ENCODE peak calls at places on chromosomes 12 and 14, in ten cellular contexts. Z is fibroblast of the aortic adventitia, C is uterus, L is left ventricle myocardium inferior, N is cardiac muscle cell, G is heart left ventricle, Y is HCT116, F is AG04450, J is epithelial cell of esophagus, R is fibroblast of mammary gland. T is an unnamed sample.

GRCh38 chr14:52801014-52801708 is 9.8 kb upstream of the GNPNAT1 start:
- DNase-seq in Z (peak), C (no peak), L (no peak), N (peak), G (no peak), Y (no peak), F (peak), J (peak), R (peak), T (no peak)

GRCh38 chr14:75123991-75124390 is 2.9 kb downstream of the NEK9 start:
- DNase-seq in Z (peak), C (peak), L (no peak), N (peak), G (no peak), Y (peak), F (no peak), J (peak), R (peak), T (no peak)

GRCh38 chr12:19462441-19462840 is 23.1 kb downstream of the AEBP2 start:
- DNase-seq in Z (no peak), C (no peak), L (no peak), N (peak), G (no peak), Y (no peak), F (no peak), J (no peak), R (peak), T (no peak)

GRCh38 chr12:38411947-38412346 is 95.4 kb downstream of the ALG10B start:
- DNase-seq in Z (no peak), C (no peak), L (no peak), N (no peak), G (no peak), Y (no peak), F (no peak), J (no peak), R (no peak), T (no peak)

GRCh38 chr14:53183611-53184010 is 30.5 kb upstream of the DDHD1 start:
- DNase-seq in Z (peak), C (no peak), L (no peak), N (peak), G (no peak), Y (no peak), F (no peak), J (no peak), R (peak), T (no peak)

GRCh38 chr12:2606186-2606910 is 188.4 kb upstream of the FKBP4 start:
- DNase-seq in Z (no peak), C (no peak), L (no peak), N (no peak), G (peak), Y (no peak), F (no peak), J (no peak), R (no peak), T (no peak)

GRCh38 chr14:53539489-53540126 is 386.5 kb upstream of the DDHD1 start:
- DNase-seq in Z (peak), C (peak), L (peak), N (peak), G (peak), Y (peak), F (peak), J (peak), R (peak), T (peak)

GRCh38 chr14:36027354-36027753 is 149.2 kb downstream of the PTCSC3 start:
- DNase-seq in Z (no peak), C (no peak), L (no peak), N (no peak), G (no peak), Y (no peak), F (no peak), J (peak), R (no peak), T (no peak)

GRCh38 chr12:83179999-83180398 is 493.3 kb downstream of the TMTC2 start:
- DNase-seq in Z (no peak), C (no peak), L (no peak), N (no peak), G (no peak), Y (no peak), F (no peak), J (no peak), R (no peak), T (no peak)

GRCh38 chr12:47903927-47904646 is 707 bp downstream of the VDR start:
- DNase-seq in Z (peak), C (peak), L (peak), N (peak), G (peak), Y (peak), F (peak), J (peak), R (peak), T (no peak)

GRCh38 chr12:95070378-95070777 is 3.0 kb downstream of the NR2C1 start:
- DNase-seq in Z (no peak), C (no peak), L (no peak), N (no peak), G (no peak), Y (no peak), F (no peak), J (no peak), R (no peak), T (no peak)

GRCh38 chr12:96743606-96744005 is 163.5 kb upstream of the NEDD1 start:
- DNase-seq in Z (peak), C (no peak), L (no peak), N (peak), G (no peak), Y (no peak), F (no peak), J (peak), R (peak), T (no peak)

GRCh38 chr12:6434205-6435180 is 10.3 kb upstream of the CD27 start:
- DNase-seq in Z (no peak), C (peak), L (no peak), N (no peak), G (no peak), Y (no peak), F (no peak), J (no peak), R (no peak), T (no peak)

GRCh38 chr12:60148831-60149230 is 553.0 kb downstream of the SLC16A7 start:
- DNase-seq in Z (peak), C (no peak), L (no peak), N (peak), G (no peak), Y (peak), F (peak), J (peak), R (peak), T (no peak)

GRCh38 chr12:131378861-131379665 is 331.8 kb upstream of the SFSWAP start:
- DNase-seq in Z (no peak), C (no peak), L (no peak), N (no peak), G (no peak), Y (no peak), F (no peak), J (no peak), R (no peak), T (no peak)

GRCh38 chr14:53663709-53664108 is 292.9 kb downstream of the BMP4 start:
- DNase-seq in Z (peak), C (no peak), L (peak), N (peak), G (peak), Y (peak), F (no peak), J (peak), R (peak), T (no peak)

GRCh38 chr14:58151264-58151700 is 731 bp downstream of the ARMH4 start:
- DNase-seq in Z (peak), C (no peak), L (no peak), N (peak), G (no peak), Y (no peak), F (no peak), J (no peak), R (peak), T (peak)

GRCh38 chr12:57864811-57865751 is 18.6 kb upstream of the CTDSP2 start:
- DNase-seq in Z (peak), C (peak), L (peak), N (peak), G (peak), Y (peak), F (no peak), J (peak), R (peak), T (peak)

GRCh38 chr14:21036746-21037145 is 2.1 kb upstream of the RNASE13 start:
- DNase-seq in Z (no peak), C (no peak), L (no peak), N (no peak), G (no peak), Y (no peak), F (no peak), J (peak), R (no peak), T (no peak)

GRCh38 chr12:6273931-6274687 is 36.4 kb upstream of the PLEKHG6 start:
- DNase-seq in Z (peak), C (peak), L (no peak), N (peak), G (no peak), Y (no peak), F (no peak), J (no peak), R (no peak), T (no peak)

GRCh38 chr14:105165134-105165704 is 3.4 kb downstream of the JAG2 start:
- DNase-seq in Z (no peak), C (no peak), L (no peak), N (no peak), G (no peak), Y (no peak), F (no peak), J (peak), R (no peak), T (no peak)

GRCh38 chr12:109737111-109737510 is 23.5 kb downstream of the FAM222A start:
- DNase-seq in Z (no peak), C (peak), L (no peak), N (no peak), G (no peak), Y (no peak), F (no peak), J (no peak), R (no peak), T (no peak)

GRCh38 chr12:67471810-67472209 is 176.7 kb upstream of the DYRK2 start:
- DNase-seq in Z (peak), C (no peak), L (peak), N (peak), G (peak), Y (no peak), F (no peak), J (no peak), R (no peak), T (no peak)

GRCh38 chr12:29889737-29890136 is 106.0 kb upstream of the TMTC1 start:
- DNase-seq in Z (peak), C (peak), L (peak), N (peak), G (peak), Y (peak), F (no peak), J (peak), R (peak), T (peak)
- TF ChIP-seq CTCF in Z (peak), C (peak), L (peak), N (peak), G (peak), Y (peak), F (peak), J (peak), R (peak), T (peak)

GRCh38 chr12:116863275-116863767 is 17.9 kb downstream of the HRK start:
- DNase-seq in Z (peak), C (no peak), L (no peak), N (no peak), G (no peak), Y (peak), F (peak), J (no peak), R (peak), T (no peak)
- TF ChIP-seq CTCF in Z (peak), C (no peak), L (peak), N (peak), G (peak), Y (peak), F (peak), J (no peak), R (peak), T (peak)

GRCh38 chr14:49620182-49621113 is at the start of the genes MGAT2 and RPL36AL:
- DNase-seq in Z (peak), C (peak), L (peak), N (peak), G (peak), Y (peak), F (peak), J (peak), R (peak), T (peak)
- TF ChIP-seq CTCF in Z (peak), C (peak), L (peak), N (peak), G (peak), Y (peak), F (peak), J (peak), R (peak), T (peak)

GRCh38 chr14:78902010-78902623 is 731.9 kb downstream of the NRXN3 start:
- DNase-seq in Z (peak), C (no peak), L (peak), N (peak), G (no peak), Y (no peak), F (peak), J (peak), R (peak), T (peak)
- TF ChIP-seq CTCF in Z (peak), C (no peak), L (peak), N (peak), G (peak), Y (peak), F (peak), J (peak), R (peak), T (peak)

GRCh38 chr14:44657688-44658388 is 150.8 kb upstream of the FSCB start:
- DNase-seq in Z (peak), C (no peak), L (no peak), N (peak), G (no peak), Y (no peak), F (no peak), J (peak), R (no peak), T (no peak)
- TF ChIP-seq CTCF in Z (peak), C (peak), L (peak), N (peak), G (peak), Y (peak), F (peak), J (peak), R (no peak), T (peak)

DNA sequence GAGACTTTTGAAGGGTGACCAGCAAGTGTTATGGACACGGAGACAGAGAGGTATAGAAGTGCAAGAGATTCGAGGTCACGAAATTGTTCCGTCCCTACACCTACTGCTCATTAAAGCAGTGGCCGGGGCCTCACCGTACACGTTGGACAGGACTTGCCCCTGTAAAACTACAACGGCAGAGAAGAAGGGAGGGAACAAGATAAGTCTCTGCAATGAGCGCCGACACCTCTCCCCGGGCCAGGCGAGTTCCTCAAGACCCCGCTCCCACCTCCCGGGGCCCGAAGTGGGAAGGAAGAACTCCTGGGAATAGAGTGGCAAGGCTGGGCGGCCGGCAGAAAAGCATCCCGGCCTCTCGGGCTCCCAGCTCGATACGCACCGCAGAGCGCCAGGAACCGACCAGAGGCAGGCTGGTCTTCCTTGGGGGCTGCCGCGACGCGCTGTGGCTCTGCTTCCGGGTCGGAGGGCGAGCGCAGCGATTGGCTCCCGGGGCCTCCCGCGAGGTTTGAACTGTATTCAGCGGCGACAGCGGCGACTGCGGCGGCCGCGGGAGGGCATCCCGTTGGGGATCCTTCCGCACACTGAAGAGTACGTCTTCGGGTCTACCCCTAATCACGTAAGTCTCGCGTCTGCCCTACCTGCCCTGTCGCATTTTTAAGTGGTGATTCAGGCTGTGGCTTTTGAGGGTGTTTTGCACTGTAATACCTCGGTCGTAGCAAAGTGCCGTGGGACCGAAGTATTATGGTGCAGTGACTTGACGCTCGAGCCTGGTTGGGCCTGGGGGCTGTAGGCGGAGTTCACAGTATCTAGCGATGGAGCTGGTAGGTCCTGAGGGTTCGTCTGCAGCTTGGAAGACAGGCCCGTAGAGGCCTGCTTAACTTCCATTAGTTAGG is at the start of the genes NUP37 and PARPBP:
- DNase-seq in Z (peak), C (peak), L (peak), N (peak), G (peak), Y (peak), F (peak), J (peak), R (peak), T (peak)
- TF ChIP-seq CTCF in Z (peak), C (peak), L (peak), N (no peak), G (no peak), Y (no peak), F (no peak), J (no peak), R (no peak), T (no peak)

GRCh38 chr14:92555440-92556111 is 42.0 kb downstream of the RIN3 start:
- DNase-seq in Z (no peak), C (no peak), L (no peak), N (no peak), G (no peak), Y (no peak), F (no peak), J (no peak), R (no peak), T (no peak)

GRCh38 chr14:92556255-92556741 is 42.7 kb downstream of the RIN3 start:
- DNase-seq in Z (no peak), C (no peak), L (no peak), N (no peak), G (no peak), Y (no peak), F (no peak), J (peak), R (peak), T (no peak)

GRCh38 chr14:92551066-92551841 is 37.7 kb downstream of the RIN3 start:
- DNase-seq in Z (no peak), C (no peak), L (no peak), N (no peak), G (no peak), Y (no peak), F (no peak), J (no peak), R (no peak), T (no peak)

GRCh38 chr14:92552066-92552465 is 38.5 kb downstream of the RIN3 start:
- DNase-seq in Z (no peak), C (no peak), L (no peak), N (no peak), G (no peak), Y (no peak), F (no peak), J (no peak), R (no peak), T (no peak)

DNA sequence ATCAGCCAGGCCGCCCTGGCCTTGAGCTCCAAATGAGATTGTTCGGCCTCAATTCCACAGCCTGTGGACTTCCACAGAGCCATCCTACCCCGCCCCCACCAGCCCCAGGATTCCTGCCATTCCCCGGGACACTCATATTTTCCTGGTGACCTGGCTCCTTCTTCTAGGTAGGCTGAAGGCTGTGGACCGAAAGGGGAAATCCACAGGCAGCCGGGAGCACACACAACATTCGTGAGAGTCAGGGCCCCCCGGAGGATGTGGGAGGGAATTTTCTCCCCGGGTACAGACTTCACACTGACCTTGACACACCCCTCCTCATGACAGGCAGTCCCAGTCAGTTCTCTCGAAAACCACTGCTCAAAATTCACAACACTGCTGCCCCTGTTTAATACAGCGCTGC is 39.9 kb downstream of the RIN3 start:
- DNase-seq in Z (peak), C (peak), L (no peak), N (peak), G (no peak), Y (no peak), F (no peak), J (no peak), R (peak), T (no peak)
- TF ChIP-seq CTCF in Z (peak), C (no peak), L (no peak), N (peak), G (no peak), Y (peak), F (peak), J (no peak), R (no peak), T (no peak)

DNA sequence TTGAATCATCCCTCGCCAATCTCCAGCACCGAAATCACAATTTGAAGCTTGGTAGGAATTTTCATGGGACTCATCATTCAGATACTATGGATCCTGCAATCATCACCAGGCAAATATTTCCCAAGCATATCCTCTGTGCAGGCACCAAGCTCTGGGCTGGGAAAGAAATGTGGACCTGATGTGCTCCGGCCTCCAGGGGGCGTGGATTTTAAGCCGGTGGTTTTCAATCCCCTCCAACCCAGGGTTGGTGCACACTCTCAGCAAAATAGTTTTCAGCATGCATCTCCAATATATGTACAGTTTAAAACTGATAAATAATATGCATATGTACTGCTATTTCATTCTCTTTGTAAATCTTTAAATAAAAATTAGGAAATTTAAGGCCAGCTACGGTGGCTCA is 98.9 kb downstream of the RBM19 start:
- DNase-seq in Z (no peak), C (no peak), L (no peak), N (peak), G (no peak), Y (no peak), F (no peak), J (peak), R (peak), T (peak)
- TF ChIP-seq CTCF in Z (peak), C (no peak), L (peak), N (peak), G (no peak), Y (peak), F (peak), J (peak), R (peak), T (peak)

GRCh38 chr12:54166543-54167499 is 22.0 kb downstream of the SMUG1 start:
- DNase-seq in Z (no peak), C (no peak), L (no peak), N (no peak), G (no peak), Y (no peak), F (no peak), J (no peak), R (no peak), T (no peak)

GRCh38 chr12:54173066-54173726 is 15.6 kb downstream of the SMUG1 start:
- DNase-seq in Z (peak), C (no peak), L (peak), N (peak), G (peak), Y (no peak), F (no peak), J (peak), R (peak), T (peak)

GRCh38 chr12:54167500-54167896 is 21.3 kb downstream of the SMUG1 start:
- DNase-seq in Z (no peak), C (no peak), L (no peak), N (no peak), G (no peak), Y (no peak), F (no peak), J (no peak), R (no peak), T (no peak)

GRCh38 chr12:54172102-54172630 is 16.6 kb downstream of the SMUG1 start:
- DNase-seq in Z (no peak), C (no peak), L (no peak), N (no peak), G (no peak), Y (no peak), F (no peak), J (no peak), R (no peak), T (no peak)

DNA sequence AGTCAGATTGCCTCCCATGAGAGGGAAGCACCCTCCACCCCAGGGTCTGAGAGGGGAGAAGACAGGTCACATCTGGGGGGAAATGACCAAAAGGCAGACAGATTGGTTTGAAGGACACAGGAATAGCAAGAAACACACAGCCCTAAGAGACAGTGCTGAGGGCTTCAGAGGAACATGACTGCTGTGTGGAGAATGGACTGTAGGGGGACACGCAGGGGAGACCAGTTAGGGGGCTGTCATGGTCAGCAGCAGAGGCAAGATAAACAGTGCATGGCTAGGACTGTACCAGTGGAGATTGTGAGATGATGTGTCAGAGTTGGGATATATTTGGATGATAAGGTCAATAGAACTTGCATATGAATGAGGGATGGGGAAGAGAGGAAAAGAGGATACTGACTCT is 19.7 kb downstream of the SMUG1 start:
- DNase-seq in Z (no peak), C (no peak), L (no peak), N (no peak), G (no peak), Y (no peak), F (no peak), J (no peak), R (no peak), T (no peak)
- TF ChIP-seq CTCF in Z (no peak), C (no peak), L (no peak), N (no peak), G (no peak), Y (no peak), F (peak), J (no peak), R (no peak), T (no peak)